ENCODE peak calls at places on chromosomes 11 and 22, in four cellular contexts. E is tibial artery, K is H9, M is neural progenitor cell. H is an unnamed sample.

GRCh38 chr11:132054822-132055221 is 684.4 kb downstream of the NTM start:
- DNase-seq in E (no peak), K (no peak), M (no peak), H (peak)

GRCh38 chr11:27460571-27460970 is 12.0 kb downstream of the LGR4 start:
- DNase-seq in E (no peak), K (no peak), M (no peak), H (no peak)

GRCh38 chr11:19879309-19880087 is 166.9 kb downstream of the NAV2 start:
- DNase-seq in E (no peak), K (no peak), M (no peak), H (no peak)

GRCh38 chr11:65861165-65861505 is 902 bp downstream of the MUS81 start:
- DNase-seq in E (no peak), K (no peak), M (peak), H (no peak)

GRCh38 chr11:12434255-12434654 is 56.9 kb downstream of the PARVA start:
- DNase-seq in E (no peak), K (no peak), M (no peak), H (no peak)

GRCh38 chr22:22745225-22746060 is 101.0 kb downstream of the GGTLC2 start:
- DNase-seq in E (no peak), K (peak), M (peak), H (no peak)

GRCh38 chr11:135004495-135004894 is 592.5 kb upstream of the B3GAT1 start:
- DNase-seq in E (no peak), K (no peak), M (no peak), H (no peak)

GRCh38 chr11:14669958-14670357 is 26.4 kb downstream of the PDE3B start:
- DNase-seq in E (no peak), K (no peak), M (no peak), H (no peak)

GRCh38 chr11:119684361-119685072 is 44.5 kb downstream of the NECTIN1 start:
- DNase-seq in E (no peak), K (no peak), M (no peak), H (peak)

GRCh38 chr22:25167082-25167481 is 32.6 kb upstream of the CRYBB3 start:
- DNase-seq in E (no peak), K (no peak), M (no peak), H (no peak)

GRCh38 chr11:60880635-60881282 is 13.4 kb downstream of the ZP1 start:
- DNase-seq in E (no peak), K (no peak), M (no peak), H (no peak)

GRCh38 chr22:37203354-37204044 is 8.8 kb downstream of the SSTR3 start:
- DNase-seq in E (peak), K (no peak), M (no peak), H (no peak)

GRCh38 chr11:60993611-60994010 is 22.1 kb downstream of the CD6 start:
- DNase-seq in E (no peak), K (no peak), M (no peak), H (no peak)

GRCh38 chr11:103279821-103280220 is 170.6 kb downstream of the DYNC2H1 start:
- DNase-seq in E (no peak), K (no peak), M (no peak), H (no peak)

GRCh38 chr11:1485504-1485885 is 1.1 kb downstream of the MOB2 start:
- DNase-seq in E (peak), K (no peak), M (no peak), H (no peak)

GRCh38 chr22:36467946-36468345 is 13.5 kb downstream of the TXN2 start:
- DNase-seq in E (peak), K (no peak), M (no peak), H (peak)

GRCh38 chr22:41177040-41177625 is 28.0 kb upstream of the L3MBTL2 start:
- DNase-seq in E (no peak), K (no peak), M (no peak), H (no peak)

GRCh38 chr11:77547863-77548551 is 41.7 kb upstream of the AQP11 start:
- DNase-seq in E (no peak), K (peak), M (peak), H (peak)

GRCh38 chr11:76244311-76245061 is 38.2 kb upstream of the WNT11 start:
- DNase-seq in E (no peak), K (no peak), M (no peak), H (no peak)

GRCh38 chr11:46202149-46202548 is 75.3 kb upstream of the CREB3L1 start:
- DNase-seq in E (no peak), K (peak), M (peak), H (no peak)

GRCh38 chr11:130601141-130601540 is 152.7 kb downstream of the ADAMTS15 start:
- DNase-seq in E (peak), K (peak), M (peak), H (no peak)

GRCh38 chr11:67411785-67412152 is 3.7 kb upstream of the CARNS1 start:
- DNase-seq in E (no peak), K (no peak), M (no peak), H (no peak)

GRCh38 chr11:82686211-82686610 is 47.5 kb downstream of the FAM181B start:
- DNase-seq in E (no peak), K (no peak), M (no peak), H (no peak)

GRCh38 chr11:117930668-117931330 is 1.6 kb upstream of the TMPRSS13 start:
- DNase-seq in E (peak), K (no peak), M (no peak), H (no peak)

GRCh38 chr22:47169801-47170140 is 407.3 kb downstream of the TBC1D22A start:
- DNase-seq in E (peak), K (no peak), M (no peak), H (no peak)

GRCh38 chr11:122128146-122128545 is 12.1 kb upstream of the BLID start:
- DNase-seq in E (no peak), K (no peak), M (no peak), H (no peak)

GRCh38 chr11:67613313-67613959 is 6.7 kb downstream of the NDUFV1 start:
- DNase-seq in E (no peak), K (peak), M (no peak), H (no peak)

GRCh38 chr11:119134389-119134978 is 13.1 kb downstream of the HINFP start:
- DNase-seq in E (no peak), K (no peak), M (peak), H (no peak)

GRCh38 chr22:49247194-49247924 is 580.3 kb downstream of the BRD1 start:
- DNase-seq in E (peak), K (peak), M (no peak), H (no peak)

GRCh38 chr11:7533199-7534029 is 19.6 kb downstream of the PPFIBP2 start:
- DNase-seq in E (no peak), K (no peak), M (no peak), H (no peak)

GRCh38 chr11:33633251-33634003 is 67.2 kb downstream of the C11orf91 start:
- DNase-seq in E (no peak), K (peak), M (no peak), H (peak)

GRCh38 chr11:114315749-114316368 is 19.7 kb downstream of the NNMT start:
- DNase-seq in E (no peak), K (no peak), M (no peak), H (no peak)

GRCh38 chr22:49350441-49351121 is 477.1 kb downstream of the BRD1 start:
- DNase-seq in E (peak), K (peak), M (no peak), H (no peak)

GRCh38 chr11:74465291-74465708 is 2.0 kb downstream of the KCNE3 start:
- DNase-seq in E (no peak), K (no peak), M (no peak), H (no peak)

GRCh38 chr22:43008921-43009320 is 6.0 kb downstream of the PACSIN2 start:
- DNase-seq in E (no peak), K (no peak), M (no peak), H (no peak)

GRCh38 chr11:35163707-35164496 is 24.9 kb downstream of the CD44 start:
- DNase-seq in E (no peak), K (no peak), M (no peak), H (no peak)
- H3K27ac ChIP-seq in E (peak), K (no peak), M (no peak), H (peak)

DNA sequence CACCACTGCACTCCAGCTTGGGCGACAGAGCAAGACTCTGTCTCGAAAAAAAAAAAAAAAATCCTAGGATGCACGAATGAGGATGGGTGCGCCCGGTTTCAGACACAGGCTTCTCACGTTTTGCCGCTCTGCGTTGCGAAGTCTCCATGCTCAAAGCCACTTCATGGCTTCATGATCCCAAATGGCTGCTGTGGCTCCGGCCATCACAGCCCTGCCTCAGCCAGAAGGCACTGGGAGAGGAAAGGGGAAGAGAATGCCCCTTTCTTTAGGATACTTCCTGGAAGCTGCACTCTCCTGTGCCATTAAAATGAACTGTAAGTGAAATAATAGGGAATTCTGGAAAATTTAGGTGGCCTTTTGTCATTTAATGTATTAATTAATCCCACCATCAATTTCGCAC is 116.4 kb upstream of the ANO1 start:
- DNase-seq in E (no peak), K (no peak), M (no peak), H (no peak)
- H3K27ac ChIP-seq in E (no peak), K (no peak), M (no peak), H (no peak)

GRCh38 chr11:43797337-43797736 is 83.3 kb upstream of the ALKBH3 start:
- DNase-seq in E (no peak), K (no peak), M (no peak), H (no peak)
- H3K27ac ChIP-seq in E (no peak), K (no peak), M (no peak), H (no peak)

DNA sequence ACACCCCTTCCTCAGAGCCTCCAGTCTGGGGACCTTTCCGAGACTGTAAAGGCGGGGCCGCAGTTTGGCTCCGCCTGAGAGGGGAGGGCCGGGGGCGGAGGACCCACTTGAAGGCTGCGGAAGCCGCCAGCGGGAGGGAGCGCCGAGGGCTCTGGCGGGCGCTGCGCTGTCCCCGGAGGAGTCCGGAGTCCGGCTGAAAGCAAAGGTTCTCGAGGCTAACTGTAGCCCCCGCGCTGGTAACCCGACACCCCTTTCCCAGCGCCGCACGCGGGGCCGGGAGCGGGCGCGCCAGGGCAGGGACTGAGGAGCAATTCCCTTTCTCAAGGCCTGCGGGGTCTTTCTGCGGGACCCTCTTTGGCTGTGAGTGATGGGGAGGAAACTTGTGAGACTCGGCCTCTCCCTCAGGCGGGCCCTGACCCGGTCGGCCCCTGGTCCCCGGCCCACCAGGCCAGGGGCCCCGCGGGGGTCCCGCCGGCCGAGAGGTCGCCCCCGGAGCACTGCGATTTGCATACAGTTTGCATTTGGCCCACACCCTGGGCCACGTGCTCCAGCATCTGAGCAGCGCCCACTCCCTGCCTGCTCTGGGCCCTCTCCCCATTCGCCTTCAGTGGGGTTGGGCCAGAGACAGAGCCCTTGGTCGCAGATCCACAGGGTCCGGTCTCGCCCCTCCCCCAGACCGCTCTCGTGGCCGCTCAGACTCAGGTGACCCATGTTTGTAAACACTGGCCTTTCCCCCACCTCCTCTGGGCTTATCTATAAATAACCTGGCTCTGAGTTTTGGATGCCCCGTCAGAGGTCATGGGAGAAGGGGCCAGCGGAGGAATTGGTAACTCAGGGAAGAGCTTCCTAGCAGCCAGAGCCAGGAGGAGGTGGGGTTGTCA is 519 bp upstream of the ART5 start:
- DNase-seq in E (peak), K (peak), M (peak), H (no peak)
- H3K27ac ChIP-seq in E (peak), K (peak), M (peak), H (no peak)

GRCh38 chr11:96264364-96264763 is 78.6 kb downstream of the MAML2 start:
- DNase-seq in E (no peak), K (no peak), M (no peak), H (no peak)
- H3K27ac ChIP-seq in E (peak), K (no peak), M (no peak), H (no peak)